ENCODE peak calls at places on chromosomes 11 and 22, in seven cellular contexts. N is HepG2, K is upper lobe of left lung, S is sigmoid colon, P is thyroid gland, E is breast epithelium, R is ovary. L is an unnamed sample.

GRCh38 chr22:36758792-36759271 is 17.1 kb downstream of the IFT27 start:
- DNase-seq in N (no peak), K (peak; percentile 10), S (peak; percentile 54), P (no peak), E (no peak), R (no peak), L (no peak)

GRCh38 chr11:26093206-26093605 is 238.7 kb upstream of the ANO3 start:
- DNase-seq in N (no peak), K (no peak), S (no peak), P (no peak), E (no peak), R (no peak), L (no peak)

GRCh38 chr11:34161361-34161760 is 55.9 kb downstream of the NAT10 start:
- DNase-seq in N (no peak), K (no peak), S (no peak), P (no peak), E (no peak), R (no peak), L (no peak)

GRCh38 chr11:3786781-3787428 is 10.4 kb downstream of the NUP98 start:
- DNase-seq in N (no peak), K (no peak), S (no peak), P (no peak), E (no peak), R (no peak), L (no peak)

GRCh38 chr11:67262731-67263675 is 3.3 kb upstream of the GRK2 start:
- DNase-seq in N (peak; percentile 68), K (peak; percentile 87), S (peak; percentile 90), P (peak; percentile 82), E (peak; percentile 73), R (peak; percentile 86), L (peak; percentile 81)

GRCh38 chr22:44566911-44567310 is 68.9 kb upstream of the RTL6 start:
- DNase-seq in N (no peak), K (no peak), S (peak; percentile 60), P (no peak), E (no peak), R (no peak), L (no peak)

GRCh38 chr22:26848244-26848920 is 191.0 kb downstream of the MIAT start:
- DNase-seq in N (no peak), K (no peak), S (no peak), P (no peak), E (no peak), R (no peak), L (no peak)

GRCh38 chr11:61609000-61609969 is 28.4 kb upstream of the SYT7 start:
- DNase-seq in N (peak; percentile 85), K (no peak), S (no peak), P (no peak), E (no peak), R (no peak), L (no peak)

GRCh38 chr11:12158926-12159325 is 48.5 kb downstream of the MICAL2 start:
- DNase-seq in N (no peak), K (no peak), S (no peak), P (no peak), E (no peak), R (no peak), L (no peak)

DNA sequence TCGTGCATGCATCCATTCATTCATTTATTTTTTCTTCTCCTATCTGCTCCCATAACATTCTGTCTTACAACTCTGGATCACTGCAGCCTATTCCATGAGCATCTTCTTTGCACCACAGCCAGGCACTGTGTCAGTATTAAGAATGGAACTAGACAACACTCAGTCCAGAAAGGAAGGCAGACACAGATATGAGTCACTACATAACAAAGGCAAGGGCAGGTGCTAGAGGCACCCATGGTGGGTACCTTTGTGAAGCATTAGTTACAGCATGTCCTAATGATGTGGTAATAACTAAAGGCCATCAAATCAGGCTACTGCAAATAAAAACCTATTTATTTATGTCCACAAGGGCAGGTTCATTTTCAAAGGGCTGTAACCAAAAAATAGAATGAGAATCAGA is 28.1 kb downstream of the TENM4 start:
- DNase-seq in N (no peak), K (no peak), S (no peak), P (no peak), E (no peak), R (no peak), L (no peak)
- TF ChIP-seq CTCF in N (no peak), K (no peak), S (no peak), P (no peak), E (no peak), R (no peak), L (no peak)

GRCh38 chr11:114909866-114910265 is 231.5 kb downstream of the NXPE2 start:
- DNase-seq in N (peak; percentile 9), K (no peak), S (no peak), P (no peak), E (no peak), R (no peak), L (no peak)
- TF ChIP-seq POLR2A in N (no peak), K (no peak), S (no peak), P (no peak), E (no peak), R (no peak), L (no peak)

GRCh38 chr11:86668929-86669328 is 3.5 kb downstream of the ME3 start:
- DNase-seq in N (no peak), K (no peak), S (no peak), P (no peak), E (no peak), R (no peak), L (no peak)
- TF ChIP-seq CTCF in N (no peak), K (no peak), S (no peak), P (no peak), E (no peak), R (no peak), L (no peak)

GRCh38 chr11:35593143-35593542 is 25.1 kb upstream of the FJX1 start:
- DNase-seq in N (no peak), K (peak; percentile 61), S (no peak), P (no peak), E (peak; percentile 45), R (no peak), L (no peak)
- TF ChIP-seq POLR2A in N (no peak), K (no peak), S (no peak), P (no peak), E (no peak), R (no peak), L (no peak)

GRCh38 chr11:47716692-47717091 is 1.5 kb upstream of the AGBL2 start:
- DNase-seq in N (no peak), K (no peak), S (no peak), P (peak; percentile 69), E (no peak), R (no peak), L (no peak)
- TF ChIP-seq CTCF in N (peak; percentile 14), K (no peak), S (no peak), P (no peak), E (no peak), R (no peak), L (no peak)